ENCODE peak calls at places on chromosomes 6 and 20, in six cellular contexts. J is AG09319; Z is GM13977; T is RPMI7951; N is activated naive CD4-positive, alpha-beta T cell; B is activated CD4-positive, CD25-positive, alpha-beta regulatory T cell. V is an unnamed sample.

GRCh38 chr6:71544906-71545305 is 256.3 kb downstream of the OGFRL1 start:
- DNase-seq in J (no peak), Z (no peak), T (no peak), N (no peak), B (no peak), V (no peak)

GRCh38 chr6:33746036-33746600 is 587 bp downstream of the IP6K3 start:
- DNase-seq in J (no peak), Z (no peak), T (peak), N (no peak), B (no peak), V (no peak)

GRCh38 chr6:3356824-3357420 is 98.2 kb downstream of the PSMG4 start:
- DNase-seq in J (no peak), Z (no peak), T (peak), N (no peak), B (no peak), V (no peak)

GRCh38 chr6:89116702-89117101 is 1.2 kb downstream of the SRSF12 start:
- DNase-seq in J (no peak), Z (no peak), T (no peak), N (no peak), B (no peak), V (no peak)

GRCh38 chr6:121837545-121838229 is 402.2 kb downstream of the GJA1 start:
- DNase-seq in J (no peak), Z (no peak), T (no peak), N (no peak), B (no peak), V (no peak)

GRCh38 chr20:3655032-3655405 is 8.2 kb downstream of the GFRA4 start:
- DNase-seq in J (no peak), Z (no peak), T (no peak), N (no peak), B (no peak), V (no peak)

GRCh38 chr6:31216208-31216898 is 45.9 kb upstream of the POU5F1 start:
- DNase-seq in J (no peak), Z (no peak), T (no peak), N (no peak), B (no peak), V (no peak)

GRCh38 chr20:54167909-54168872 is 5.6 kb downstream of the CYP24A1 start:
- DNase-seq in J (no peak), Z (no peak), T (peak), N (no peak), B (no peak), V (no peak)

GRCh38 chr6:37142047-37142614 is 27.8 kb upstream of the PIM1 start:
- DNase-seq in J (no peak), Z (no peak), T (no peak), N (no peak), B (no peak), V (no peak)

GRCh38 chr6:124967444-124967843 is 5.2 kb downstream of the RNF217 start:
- DNase-seq in J (no peak), Z (no peak), T (no peak), N (no peak), B (no peak), V (no peak)

GRCh38 chr20:11170025-11170424 is 496.2 kb upstream of the JAG1 start:
- DNase-seq in J (no peak), Z (no peak), T (no peak), N (no peak), B (no peak), V (no peak)

GRCh38 chr20:23049933-23050838 is 714 bp upstream of the THBD start:
- DNase-seq in J (no peak), Z (no peak), T (no peak), N (no peak), B (no peak), V (no peak)

GRCh38 chr6:112382778-112383177 is 35.6 kb downstream of the RFPL4B start:
- DNase-seq in J (no peak), Z (no peak), T (no peak), N (no peak), B (no peak), V (no peak)

GRCh38 chr6:3258720-3259490 is at the start of gene PSMG4:
- DNase-seq in J (peak), Z (peak), T (peak), N (peak), B (peak), V (peak)

GRCh38 chr6:81485395-81485794 is 267.1 kb downstream of the TENT5A start:
- DNase-seq in J (no peak), Z (no peak), T (no peak), N (no peak), B (no peak), V (no peak)

GRCh38 chr6:139539852-139540251 is 165.4 kb upstream of the CITED2 start:
- DNase-seq in J (peak), Z (no peak), T (peak), N (no peak), B (no peak), V (peak)

GRCh38 chr6:153537422-153537821 is 406.3 kb upstream of the RGS17 start:
- DNase-seq in J (no peak), Z (no peak), T (no peak), N (no peak), B (no peak), V (no peak)

GRCh38 chr6:42154461-42155209 is 12.2 kb upstream of the C6orf132 start:
- DNase-seq in J (no peak), Z (no peak), T (no peak), N (no peak), B (no peak), V (no peak)

GRCh38 chr6:156686429-156686939 is 90.7 kb upstream of the ARID1B start:
- DNase-seq in J (no peak), Z (peak), T (peak), N (no peak), B (no peak), V (peak)

GRCh38 chr6:125107896-125108295 is 45.7 kb upstream of the TPD52L1 start:
- DNase-seq in J (no peak), Z (no peak), T (peak), N (no peak), B (no peak), V (no peak)

GRCh38 chr6:35024601-35025054 is 116.5 kb downstream of the TCP11 start:
- DNase-seq in J (no peak), Z (no peak), T (no peak), N (no peak), B (no peak), V (no peak)

GRCh38 chr6:130012728-130013127 is 5.7 kb upstream of the L3MBTL3 start:
- DNase-seq in J (no peak), Z (no peak), T (no peak), N (no peak), B (no peak), V (no peak)

GRCh38 chr20:43899274-43899878 is 15.3 kb upstream of the TOX2 start:
- DNase-seq in J (no peak), Z (no peak), T (no peak), N (no peak), B (no peak), V (no peak)

GRCh38 chr6:75202676-75203131 is 3.1 kb downstream of the COL12A1 start:
- DNase-seq in J (no peak), Z (peak), T (peak), N (no peak), B (no peak), V (no peak)

GRCh38 chr20:10419550-10420133 is 14.4 kb downstream of the MKKS start:
- DNase-seq in J (no peak), Z (no peak), T (peak), N (no peak), B (no peak), V (no peak)

GRCh38 chr20:58017237-58017969 is 211.1 kb downstream of the ANKRD60 start:
- DNase-seq in J (no peak), Z (no peak), T (peak), N (no peak), B (no peak), V (no peak)

GRCh38 chr6:33696538-33697518 is 14.7 kb downstream of the UQCC2 start:
- DNase-seq in J (no peak), Z (no peak), T (peak), N (no peak), B (no peak), V (peak)

GRCh38 chr6:63504777-63505384 is 67.4 kb upstream of the LOC128125822 start:
- DNase-seq in J (no peak), Z (peak), T (no peak), N (no peak), B (no peak), V (no peak)

GRCh38 chr20:18692453-18692852 is 104.6 kb downstream of the DTD1 start:
- DNase-seq in J (no peak), Z (no peak), T (no peak), N (no peak), B (no peak), V (no peak)

GRCh38 chr6:100186552-100186951 is 192.5 kb upstream of the MCHR2 start:
- DNase-seq in J (no peak), Z (no peak), T (peak), N (no peak), B (no peak), V (no peak)

GRCh38 chr6:96816182-96816888 is 20.9 kb downstream of the GPR63 start:
- DNase-seq in J (no peak), Z (no peak), T (no peak), N (no peak), B (no peak), V (no peak)

GRCh38 chr6:170545405-170545804 is 7.7 kb downstream of the PSMB1 start:
- DNase-seq in J (no peak), Z (no peak), T (no peak), N (no peak), B (no peak), V (no peak)

GRCh38 chr6:34232901-34233300 is 3.8 kb upstream of the HMGA1 start:
- DNase-seq in J (no peak), Z (no peak), T (peak), N (no peak), B (no peak), V (no peak)

GRCh38 chr6:39938773-39939381 is 4.6 kb upstream of the MOCS1 start:
- DNase-seq in J (no peak), Z (no peak), T (no peak), N (no peak), B (no peak), V (no peak)

GRCh38 chr20:15494841-15495240 is 1078.4 kb downstream of the KIF16B start:
- DNase-seq in J (no peak), Z (no peak), T (no peak), N (no peak), B (no peak), V (no peak)

GRCh38 chr20:51910202-51911050 is 108.1 kb upstream of the SALL4 start:
- DNase-seq in J (no peak), Z (no peak), T (peak), N (no peak), B (no peak), V (no peak)